ENCODE peak calls at places on chromosomes 4 and X, in eight cellular contexts. U is glomerular endothelial cell; P is Ammon's horn; Q is retina; Y is stimulated activated CD4-positive, alpha-beta T cell treated with anti-CD3 and anti-CD28 coated beads, Interleukin-12 subunit alpha, Interleukin-12 subunit beta, amount 100 ng/mL, for 24 hours; B is non-pigmented ciliary epithelial cell; C is activated CD8-positive, alpha-beta memory T cell treated with anti-CD3 and anti-CD28 coated beads for 1 hour; D is mesenteric fat pad. R is an unnamed sample.
A peak's percentile ranks its signal among the peaks of the same experiment; 100 is the strongest.

GRCh38 chr4:88018471-88018870 is 11.0 kb downstream of the PKD2 start:
- DNase-seq in Y (no peak), Q (no peak), P (peak; percentile 47), B (no peak), D (no peak), U (no peak), C (no peak), R (no peak)

GRCh38 chrX:119181491-119181890 is 53.9 kb upstream of the KIAA1210 start:
- DNase-seq in P (no peak), D (no peak), Y (no peak), U (no peak), Q (no peak), C (no peak), B (no peak), R (no peak)

GRCh38 chrX:37315511-37316248 is 33.5 kb upstream of the PRRG1 start:
- DNase-seq in Q (no peak), C (no peak), D (no peak), B (no peak), U (no peak), Y (no peak), P (no peak), R (no peak)

GRCh38 chr4:112855058-112855457 is 194.4 kb upstream of the ANK2 start:
- DNase-seq in Y (no peak), P (peak; percentile 86), D (no peak), B (no peak), C (no peak), Q (no peak), U (no peak), R (no peak)

GRCh38 chr4:173752610-173753009 is 222.6 kb upstream of the HAND2 start:
- DNase-seq in U (no peak), C (no peak), Y (no peak), D (no peak), B (no peak), Q (no peak), P (no peak), R (no peak)

GRCh38 chrX:139907078-139907477 is 25.8 kb downstream of the ATP11C start:
- DNase-seq in Y (no peak), P (no peak), U (no peak), B (no peak), D (no peak), Q (no peak), C (no peak), R (no peak)

GRCh38 chrX:123731987-123732678 is 719 bp downstream of the THOC2 start:
- DNase-seq in P (peak; percentile 4), C (no peak), Q (no peak), D (no peak), Y (no peak), B (no peak), U (no peak), R (no peak)

GRCh38 chr4:142615324-142615665 is 230.8 kb downstream of the INPP4B start:
- DNase-seq in D (no peak), B (peak; percentile 60), Y (no peak), P (no peak), U (no peak), C (no peak), Q (no peak), R (no peak)